ENCODE peak calls at places on chromosomes 2 and 18, in four cellular contexts. O is iPS-NIHi11; N is brain pericyte; U is activated naive CD4-positive, alpha-beta T cell. J is an unnamed sample.

GRCh38 chr18:32956591-32957310 is 183.9 kb upstream of the KLHL14 start:
- DNase-seq in U (no peak), O (peak), N (peak), J (no peak)

GRCh38 chr2:3981446-3981845 is 278.1 kb downstream of the DCDC2C start:
- DNase-seq in U (no peak), N (no peak), O (no peak), J (no peak)

GRCh38 chr2:151162185-151162584 is 99.5 kb downstream of the RBM43 start:
- DNase-seq in O (no peak), U (no peak), N (no peak), J (no peak)

GRCh38 chr2:240325654-240326031 is 109.8 kb upstream of the GPC1 start:
- DNase-seq in N (no peak), U (no peak), O (no peak), J (no peak)

GRCh38 chr2:231992888-231993287 is 31.4 kb downstream of the DIS3L2 start:
- DNase-seq in U (no peak), N (no peak), O (no peak), J (no peak)

GRCh38 chr2:44686561-44686960 is 254.9 kb upstream of the SIX3 start:
- DNase-seq in O (no peak), N (no peak), U (no peak), J (no peak)

GRCh38 chr2:157304811-157305712 is 20.6 kb downstream of the ERMN start:
- DNase-seq in U (no peak), O (no peak), N (no peak), J (no peak)

GRCh38 chr2:1588051-1588993 is 156.0 kb downstream of the PXDN start:
- DNase-seq in O (no peak), N (no peak), U (no peak), J (no peak)

GRCh38 chr2:114729025-114729424 is 286.6 kb downstream of the DPP10 start:
- DNase-seq in N (no peak), O (no peak), U (no peak), J (no peak)

GRCh38 chr2:63544017-63544627 is 44.2 kb downstream of the WDPCP start:
- DNase-seq in O (no peak), N (no peak), U (no peak), J (no peak)

GRCh38 chr2:74530239-74531161 is 767 bp downstream of the HTRA2 start:
- DNase-seq in U (no peak), O (peak), N (no peak), J (no peak)

GRCh38 chr2:183359867-183360266 is 235.6 kb downstream of the NUP35 start:
- DNase-seq in U (no peak), O (no peak), N (no peak), J (no peak)

GRCh38 chr2:15941970-15942710 is 1.8 kb downstream of the MYCN start:
- DNase-seq in U (no peak), N (no peak), O (no peak), J (no peak)

GRCh38 chr2:19649785-19650380 is 251.9 kb downstream of the TTC32 start:
- DNase-seq in O (no peak), U (no peak), N (no peak), J (no peak)

GRCh38 chr18:79944746-79945117 is 6.7 kb downstream of the SLC66A2 start:
- DNase-seq in O (no peak), N (no peak), U (no peak), J (no peak)

GRCh38 chr2:45595724-45596435 is 15.2 kb downstream of the SRBD1 start:
- DNase-seq in U (no peak), O (no peak), N (no peak), J (no peak)

GRCh38 chr18:8339958-8340357 is 269.3 kb upstream of the RAB12 start:
- DNase-seq in O (no peak), U (no peak), N (no peak), J (no peak)

GRCh38 chr18:6614952-6615351 is 114.6 kb upstream of the ARHGAP28 start:
- DNase-seq in U (no peak), N (no peak), O (no peak), J (no peak)

GRCh38 chr2:23096905-23097602 is 287.9 kb upstream of the KLHL29 start:
- DNase-seq in N (no peak), U (no peak), O (no peak), J (no peak)

GRCh38 chr2:24238158-24238557 is 63.3 kb downstream of the FAM228A start:
- DNase-seq in O (no peak), N (no peak), U (no peak), J (no peak)

GRCh38 chr2:224145751-224146355 is 106.8 kb upstream of the SERPINE2 start:
- DNase-seq in O (no peak), N (no peak), U (no peak), J (no peak)

GRCh38 chr18:57497372-57498294 is 62.5 kb downstream of the ONECUT2 start:
- DNase-seq in N (no peak), U (no peak), O (no peak), J (no peak)

GRCh38 chr2:46812381-46813024 is 103.1 kb downstream of the MCFD2 start:
- DNase-seq in U (no peak), O (no peak), N (no peak), J (no peak)

GRCh38 chr18:11004294-11004693 is 145.1 kb downstream of the PIEZO2 start:
- DNase-seq in N (no peak), U (no peak), O (no peak), J (no peak)

GRCh38 chr2:218727502-218728165 is 17.0 kb downstream of the TTLL4 start:
- DNase-seq in O (no peak), N (no peak), U (no peak), J (no peak)

GRCh38 chr2:134406716-134407115 is 152.8 kb downstream of the MGAT5 start:
- DNase-seq in U (no peak), N (no peak), O (no peak), J (no peak)

GRCh38 chr2:142280846-142281245 is 150.0 kb upstream of the LRP1B start:
- DNase-seq in U (no peak), N (no peak), O (no peak), J (no peak)

GRCh38 chr2:10036095-10036879 is 7.1 kb upstream of the KLF11 start:
- DNase-seq in N (no peak), O (peak), U (no peak), J (peak)